ENCODE peak calls at places on chromosomes 6 and 20, in four cellular contexts. A is HepG2, K is K562, S is GM12878. B is an unnamed sample.

GRCh38 chr20:41592516-41593192 is 25.5 kb downstream of the CHD6 start:
- DNase-seq in K (no peak), A (no peak), S (no peak), B (no peak)

GRCh38 chr20:2986466-2986865 is 57.0 kb upstream of the GNRH2 start:
- DNase-seq in S (no peak), K (no peak), A (no peak), B (no peak)

GRCh38 chr6:11152581-11152980 is 41.1 kb upstream of the ERVFRD-1 start:
- DNase-seq in K (no peak), A (no peak), S (no peak), B (no peak)

GRCh38 chr6:80438728-80439127 is 332.3 kb downstream of the BCKDHB start:
- DNase-seq in A (no peak), S (no peak), K (no peak), B (no peak)

GRCh38 chr6:70967049-70967448 is 10.2 kb upstream of the B3GAT2 start:
- DNase-seq in S (no peak), A (peak; percentile 39), K (no peak), B (no peak)

GRCh38 chr6:146339716-146340115 is 203.9 kb upstream of the RAB32 start:
- DNase-seq in S (no peak), A (no peak), K (no peak), B (no peak)

GRCh38 chr20:7516631-7517051 is 423.6 kb downstream of the HAO1 start:
- DNase-seq in S (no peak), K (no peak), A (no peak), B (no peak)

GRCh38 chr6:10626154-10626741 is 68.2 kb downstream of the C6orf52 start:
- DNase-seq in A (no peak), S (peak; percentile 13), K (no peak), B (no peak)

GRCh38 chr6:16450285-16450684 is 211.9 kb downstream of the GMPR start:
- DNase-seq in K (no peak), S (no peak), A (no peak), B (no peak)

GRCh38 chr6:35449287-35449881 is 2.8 kb upstream of the FANCE start:
- DNase-seq in A (peak; percentile 80), K (peak; percentile 87), S (no peak), B (peak; percentile 78)

GRCh38 chr6:2976571-2977085 is 5.3 kb upstream of the SERPINB6 start:
- DNase-seq in S (no peak), K (no peak), A (no peak), B (no peak)

GRCh38 chr6:100289285-100289684 is 175.4 kb downstream of the SIM1 start:
- DNase-seq in A (peak; percentile 17), S (no peak), K (no peak), B (no peak)

GRCh38 chr20:1062334-1063015 is 55.9 kb upstream of the PSMF1 start:
- DNase-seq in K (no peak), S (no peak), A (no peak), B (no peak)

GRCh38 chr6:133587841-133588240 is 301.1 kb upstream of the TCF21 start:
- DNase-seq in S (no peak), A (no peak), K (no peak), B (no peak)

GRCh38 chr6:47698342-47698787 is at the start of gene ADGRF4:
- DNase-seq in S (no peak), K (no peak), A (no peak), B (no peak)

GRCh38 chr20:32443386-32443974 is 85.3 kb downstream of the ASXL1 start:
- DNase-seq in A (no peak), K (no peak), S (no peak), B (no peak)

GRCh38 chr6:41770381-41771057 is 9.2 kb downstream of the FRS3 start:
- DNase-seq in K (no peak), A (no peak), S (no peak), B (no peak)

GRCh38 chr20:2022163-2022562 is 28.3 kb upstream of the PDYN start:
- DNase-seq in A (no peak), K (no peak), S (no peak), B (no peak)

GRCh38 chr6:31878222-31878621 is 575 bp downstream of the SLC44A4 start:
- DNase-seq in S (no peak), K (no peak), A (no peak), B (no peak)

GRCh38 chr20:33825340-33826269 is 14.5 kb downstream of the CHMP4B start:
- DNase-seq in K (no peak), S (no peak), A (peak; percentile 86), B (no peak)

GRCh38 chr20:33827629-33828325 is 16.6 kb downstream of the CHMP4B start:
- DNase-seq in A (no peak), K (no peak), S (no peak), B (no peak)

GRCh38 chr20:33824852-33825251 is 13.7 kb downstream of the CHMP4B start:
- DNase-seq in K (no peak), S (no peak), A (no peak), B (no peak)

GRCh38 chr20:33827109-33827508 is 16.0 kb downstream of the CHMP4B start:
- DNase-seq in S (no peak), K (no peak), A (no peak), B (no peak)

DNA sequence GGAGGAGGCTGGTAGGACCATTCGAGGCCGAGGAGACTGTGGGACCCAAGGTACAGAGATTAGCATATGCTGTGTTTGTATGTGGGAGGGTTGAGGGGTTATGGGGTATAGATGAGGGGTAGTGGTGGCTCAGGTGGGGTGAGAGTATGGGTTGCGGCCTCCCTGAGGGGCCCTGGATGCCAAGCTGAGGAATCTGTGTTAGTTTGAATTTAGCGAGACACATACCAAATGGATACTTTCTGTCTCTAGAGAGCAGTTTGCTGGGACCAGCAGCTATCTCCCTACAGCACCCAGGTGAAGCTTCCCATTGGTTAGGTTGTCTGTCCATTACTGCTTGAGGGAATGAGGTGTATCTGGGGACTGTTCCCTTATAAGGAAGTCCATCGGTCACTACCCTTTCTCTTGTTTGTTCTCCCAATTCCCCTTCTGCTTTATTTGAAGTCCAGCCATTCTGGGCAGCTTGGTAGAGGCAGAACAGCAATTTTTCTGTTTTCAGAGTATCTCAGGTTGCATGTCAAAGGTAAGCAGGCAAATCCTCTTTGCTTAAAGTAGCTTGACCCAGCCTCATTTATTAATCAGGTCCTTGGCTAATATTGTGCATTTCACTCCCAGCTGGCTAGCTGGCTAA is 15.2 kb downstream of the CHMP4B start:
- DNase-seq in S (no peak), K (no peak), A (peak; percentile 88), B (no peak)
- TF ChIP-seq SP1 in S (no peak), K (no peak), A (no peak), B (no peak)

DNA sequence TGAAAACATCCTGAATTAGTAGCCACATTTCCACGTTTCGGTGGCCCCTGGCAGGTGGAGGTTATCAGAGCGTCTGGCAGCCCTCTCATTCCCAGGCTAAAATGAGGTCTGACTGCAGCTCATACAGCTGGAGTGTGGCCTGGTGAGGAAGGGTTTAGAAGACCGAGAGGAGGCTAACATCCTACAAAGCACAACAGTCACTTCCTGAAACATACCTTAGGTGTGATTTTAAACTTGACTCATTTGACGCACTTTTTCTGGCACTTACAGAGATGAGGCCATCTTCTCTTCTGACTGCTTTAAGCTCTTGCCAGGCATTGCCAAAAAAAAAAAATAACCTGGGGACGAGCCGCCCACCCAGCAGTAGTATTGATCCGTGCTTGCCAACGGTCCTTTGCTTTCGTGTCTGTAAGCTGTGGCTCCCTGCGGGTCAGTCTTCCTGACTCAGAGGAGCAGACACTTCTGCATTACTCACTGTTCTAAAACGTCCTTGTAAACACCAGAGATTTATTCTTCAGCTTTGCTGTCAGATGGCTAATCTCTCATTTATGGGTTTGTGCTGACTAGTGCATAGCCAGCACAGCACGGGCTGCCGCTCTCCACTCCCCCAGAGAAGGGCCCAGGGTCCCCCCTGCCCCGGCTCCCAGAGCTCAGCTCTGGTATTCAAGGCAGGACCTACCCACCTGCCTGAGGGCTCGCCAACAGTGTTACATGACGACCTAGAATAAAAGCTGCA is 78.4 kb upstream of the FRMD1 start:
- DNase-seq in A (no peak), S (no peak), K (no peak), B (peak; percentile 61)
- TF ChIP-seq FOXK2 in A (no peak), S (no peak), K (no peak), B (no peak)

GRCh38 chr6:85240787-85241186 is 209.1 kb upstream of the NT5E start:
- DNase-seq in S (no peak), A (no peak), K (no peak), B (no peak)
- TF ChIP-seq FOXM1 in S (no peak), A (no peak), K (no peak), B (no peak)

DNA sequence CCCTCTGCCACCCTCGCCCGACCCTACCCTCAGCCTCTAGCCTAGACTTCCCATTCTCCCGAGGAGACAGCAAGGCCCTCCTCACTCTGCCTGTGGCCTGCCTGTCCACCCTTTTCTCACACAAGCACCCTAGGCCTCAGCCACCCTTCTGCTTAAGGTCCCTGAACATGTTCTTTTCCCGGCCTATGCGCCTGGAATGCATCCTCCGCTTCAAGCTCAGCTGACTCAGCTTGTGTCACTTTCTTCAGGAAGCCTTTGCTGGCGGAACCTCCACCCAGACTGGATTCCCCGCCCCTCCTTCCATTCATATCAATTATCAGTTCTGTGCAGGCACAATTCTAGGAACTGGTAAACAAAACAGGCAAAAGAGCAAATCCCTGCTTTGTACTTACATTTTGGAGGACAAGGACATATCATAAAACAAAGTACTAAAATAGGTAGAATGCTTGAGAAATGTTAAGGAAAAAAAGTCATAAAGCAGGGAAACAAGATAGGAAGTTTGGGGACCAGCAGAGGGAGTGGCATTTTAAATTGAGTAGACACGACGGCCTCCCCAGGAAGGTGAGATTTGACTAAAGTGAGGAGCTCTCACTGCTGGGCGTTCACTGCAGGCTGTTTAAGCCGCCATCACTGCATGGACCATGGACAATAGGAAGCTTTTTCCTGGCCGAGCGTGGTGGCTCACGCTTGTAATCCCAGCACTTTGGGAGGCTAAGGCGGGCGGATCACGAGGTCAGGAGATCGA is 17.9 kb upstream of the SNHG17 start:
- DNase-seq in A (no peak), S (no peak), K (peak; percentile 85), B (no peak)
- TF ChIP-seq SP1 in A (no peak), S (no peak), K (no peak), B (no peak)

GRCh38 chr20:38591484-38592410 is 9.9 kb upstream of the ARHGAP40 start:
- DNase-seq in K (no peak), S (no peak), A (no peak), B (no peak)

GRCh38 chr20:38589967-38590681 is 9.1 kb downstream of the ADIG start:
- DNase-seq in K (no peak), A (no peak), S (no peak), B (no peak)

GRCh38 chr20:38588303-38588702 is 7.3 kb downstream of the ADIG start:
- DNase-seq in K (no peak), A (no peak), S (no peak), B (no peak)

GRCh38 chr20:38589351-38589750 is 8.4 kb downstream of the ADIG start:
- DNase-seq in K (no peak), A (no peak), S (no peak), B (no peak)

DNA sequence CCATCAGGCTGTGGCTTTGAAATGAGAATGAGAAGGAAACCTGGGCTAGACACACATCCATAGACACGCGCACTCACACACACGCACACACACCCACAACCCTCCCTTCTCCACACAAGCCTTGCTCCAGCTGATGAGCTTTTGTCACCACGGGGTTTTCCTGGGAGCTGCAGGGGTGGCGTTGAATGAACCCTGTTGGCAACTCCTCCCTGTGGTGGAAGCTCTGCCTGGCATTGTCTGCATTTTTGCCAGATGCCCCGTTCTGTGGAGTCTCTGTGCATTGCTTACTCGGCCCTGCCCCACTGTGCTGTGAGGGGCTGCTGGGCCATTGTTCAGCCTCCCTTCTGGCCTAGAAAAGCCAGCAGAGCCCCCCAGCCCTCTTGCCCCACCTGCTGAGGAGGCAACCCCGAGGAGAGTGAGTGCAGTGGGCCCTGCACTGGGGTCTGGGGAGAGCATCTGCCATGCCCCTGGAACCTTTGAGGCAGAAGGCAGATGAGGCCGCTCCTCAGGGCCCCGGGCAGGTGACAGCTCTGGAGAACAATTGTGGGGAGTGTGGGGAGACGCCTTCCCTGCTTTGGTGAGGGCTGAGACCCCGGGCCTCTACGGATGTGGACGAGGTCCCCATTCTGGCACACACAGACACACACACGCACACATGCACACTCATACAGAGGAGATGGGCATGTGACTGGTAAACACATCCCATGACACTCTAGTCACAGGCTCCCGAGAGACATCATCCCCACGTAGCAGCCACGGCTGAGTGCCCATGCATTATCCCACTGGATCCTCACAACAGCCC is 9.9 kb downstream of the ADIG start:
- DNase-seq in S (no peak), A (no peak), K (no peak), B (no peak)
- TF ChIP-seq FOXK2 in S (no peak), A (no peak), K (no peak), B (no peak)